ENCODE peak calls at places on chromosomes 3 and 15, in four cellular contexts. One of them, this sample, is unnamed.

GRCh38 chr3:50372349-50372748 is 13.0 kb upstream of the TMEM115 start:
- DNase-seq in K562: peak
- DNase-seq in H1: no peak
- DNase-seq in HepG2: no peak
- DNase-seq in this sample: no peak

GRCh38 chr3:4462641-4463040 is 4.4 kb downstream of the SUMF1 start:
- DNase-seq in K562: no peak
- DNase-seq in H1: no peak
- DNase-seq in HepG2: no peak
- DNase-seq in this sample: no peak

GRCh38 chr3:31505353-31506048 is 27.2 kb upstream of the STT3B start:
- DNase-seq in K562: no peak
- DNase-seq in H1: no peak
- DNase-seq in HepG2: no peak
- DNase-seq in this sample: no peak

GRCh38 chr3:58047806-58048205 is 39.6 kb downstream of the FLNB start:
- DNase-seq in K562: no peak
- DNase-seq in H1: no peak
- DNase-seq in HepG2: no peak
- DNase-seq in this sample: no peak

GRCh38 chr3:22439626-22440025 is 688.6 kb upstream of the ZNF385D start:
- DNase-seq in K562: no peak
- DNase-seq in H1: no peak
- DNase-seq in HepG2: no peak
- DNase-seq in this sample: no peak

GRCh38 chr3:99532246-99532645 is 106.1 kb upstream of the COL8A1 start:
- DNase-seq in K562: peak
- DNase-seq in H1: peak
- DNase-seq in HepG2: peak
- DNase-seq in this sample: peak

GRCh38 chr15:80599359-80599758 is 95.8 kb upstream of the ABHD17C start:
- DNase-seq in K562: no peak
- DNase-seq in H1: no peak
- DNase-seq in HepG2: no peak
- DNase-seq in this sample: no peak

GRCh38 chr3:116038968-116039950 is 406.0 kb downstream of the LSAMP start:
- DNase-seq in K562: peak
- DNase-seq in H1: no peak
- DNase-seq in HepG2: no peak
- DNase-seq in this sample: no peak

GRCh38 chr3:102444101-102444500 is 9.3 kb downstream of the ZPLD1 start:
- DNase-seq in K562: no peak
- DNase-seq in H1: no peak
- DNase-seq in HepG2: no peak
- DNase-seq in this sample: no peak

GRCh38 chr3:74651885-74652284 is 37.4 kb upstream of the CNTN3 start:
- DNase-seq in K562: no peak
- DNase-seq in H1: no peak
- DNase-seq in HepG2: no peak
- DNase-seq in this sample: no peak

GRCh38 chr3:144770813-144771400 is 799.3 kb downstream of the DIPK2A start:
- DNase-seq in K562: no peak
- DNase-seq in H1: no peak
- DNase-seq in HepG2: peak
- DNase-seq in this sample: no peak

GRCh38 chr3:139887431-139887830 is 47.6 kb upstream of the CLSTN2 start:
- DNase-seq in K562: no peak
- DNase-seq in H1: no peak
- DNase-seq in HepG2: no peak
- DNase-seq in this sample: no peak

GRCh38 chr15:67149859-67150824 is 84.7 kb downstream of the SMAD3 start:
- DNase-seq in K562: peak
- DNase-seq in H1: no peak
- DNase-seq in HepG2: peak
- DNase-seq in this sample: peak

GRCh38 chr3:70110066-70110465 is 110.5 kb downstream of the SAMMSON start:
- DNase-seq in K562: no peak
- DNase-seq in H1: no peak
- DNase-seq in HepG2: no peak
- DNase-seq in this sample: no peak

GRCh38 chr15:65326109-65326508 is 21.6 kb downstream of the RNU5B-1 start:
- DNase-seq in K562: no peak
- DNase-seq in H1: no peak
- DNase-seq in HepG2: no peak
- DNase-seq in this sample: no peak

GRCh38 chr15:74545061-74545460 is 4.0 kb downstream of the ARID3B start:
- DNase-seq in K562: no peak
- DNase-seq in H1: no peak
- DNase-seq in HepG2: no peak
- DNase-seq in this sample: no peak

GRCh38 chr3:73621388-73621787 is 3.4 kb downstream of the PDZRN3 start:
- DNase-seq in K562: no peak
- DNase-seq in H1: no peak
- DNase-seq in HepG2: no peak
- DNase-seq in this sample: no peak

GRCh38 chr3:59758672-59759071 is 708.8 kb upstream of the CFAP20DC start:
- DNase-seq in K562: no peak
- DNase-seq in H1: no peak
- DNase-seq in HepG2: no peak
- DNase-seq in this sample: no peak

GRCh38 chr15:28994142-28994829 is 108.5 kb downstream of the APBA2 start:
- DNase-seq in K562: no peak
- DNase-seq in H1: no peak
- DNase-seq in HepG2: no peak
- DNase-seq in this sample: no peak

GRCh38 chr3:113264741-113265140 is 53.4 kb downstream of the BOC start:
- DNase-seq in K562: no peak
- DNase-seq in H1: no peak
- DNase-seq in HepG2: no peak
- DNase-seq in this sample: no peak

GRCh38 chr15:98139337-98139736 is 178.8 kb downstream of the ARRDC4 start:
- DNase-seq in K562: no peak
- DNase-seq in H1: no peak
- DNase-seq in HepG2: no peak
- DNase-seq in this sample: no peak

GRCh38 chr15:81813215-81813614 is 232.6 kb downstream of the MEX3B start:
- DNase-seq in K562: peak
- DNase-seq in H1: no peak
- DNase-seq in HepG2: no peak
- DNase-seq in this sample: no peak

GRCh38 chr15:67067161-67067853 is 1.9 kb downstream of the SMAD3 start:
- DNase-seq in K562: no peak
- DNase-seq in H1: no peak
- DNase-seq in HepG2: no peak
- DNase-seq in this sample: no peak

GRCh38 chr3:169344465-169344864 is 319.0 kb downstream of the MECOM start:
- DNase-seq in K562: no peak
- DNase-seq in H1: no peak
- DNase-seq in HepG2: no peak
- DNase-seq in this sample: no peak

GRCh38 chr3:151085227-151085888 is at the start of gene MED12L:
- DNase-seq in K562: peak
- DNase-seq in H1: peak
- DNase-seq in HepG2: peak
- DNase-seq in this sample: peak

GRCh38 chr3:16667633-16668032 is 62.4 kb upstream of the DAZL start:
- DNase-seq in K562: no peak
- DNase-seq in H1: no peak
- DNase-seq in HepG2: no peak
- DNase-seq in this sample: no peak

GRCh38 chr3:136783708-136784191 is 31.6 kb upstream of the STAG1 start:
- DNase-seq in K562: no peak
- DNase-seq in H1: no peak
- DNase-seq in HepG2: no peak
- DNase-seq in this sample: peak

GRCh38 chr15:23049984-23050628 is 10.7 kb upstream of the TUBGCP5 start:
- DNase-seq in K562: no peak
- DNase-seq in H1: no peak
- DNase-seq in HepG2: no peak
- DNase-seq in this sample: no peak

GRCh38 chr3:69364354-69364753 is 21.5 kb downstream of the FRMD4B start:
- DNase-seq in K562: no peak
- DNase-seq in H1: no peak
- DNase-seq in HepG2: no peak
- DNase-seq in this sample: no peak

GRCh38 chr3:142097099-142097843 is 52.1 kb downstream of the TFDP2 start:
- DNase-seq in K562: no peak
- DNase-seq in H1: no peak
- DNase-seq in HepG2: no peak
- DNase-seq in this sample: no peak

GRCh38 chr3:104510091-104510860 is 856.4 kb upstream of the ALCAM start:
- DNase-seq in K562: no peak
- DNase-seq in H1: no peak
- DNase-seq in HepG2: no peak
- DNase-seq in this sample: no peak

GRCh38 chr15:76035593-76035992 is 23.4 kb upstream of the NRG4 start:
- DNase-seq in K562: no peak
- DNase-seq in H1: no peak
- DNase-seq in HepG2: no peak
- DNase-seq in this sample: no peak

GRCh38 chr3:136343873-136344281 is 93.7 kb downstream of the PCCB start:
- DNase-seq in K562: peak
- DNase-seq in H1: no peak
- DNase-seq in HepG2: peak
- DNase-seq in this sample: peak

DNA sequence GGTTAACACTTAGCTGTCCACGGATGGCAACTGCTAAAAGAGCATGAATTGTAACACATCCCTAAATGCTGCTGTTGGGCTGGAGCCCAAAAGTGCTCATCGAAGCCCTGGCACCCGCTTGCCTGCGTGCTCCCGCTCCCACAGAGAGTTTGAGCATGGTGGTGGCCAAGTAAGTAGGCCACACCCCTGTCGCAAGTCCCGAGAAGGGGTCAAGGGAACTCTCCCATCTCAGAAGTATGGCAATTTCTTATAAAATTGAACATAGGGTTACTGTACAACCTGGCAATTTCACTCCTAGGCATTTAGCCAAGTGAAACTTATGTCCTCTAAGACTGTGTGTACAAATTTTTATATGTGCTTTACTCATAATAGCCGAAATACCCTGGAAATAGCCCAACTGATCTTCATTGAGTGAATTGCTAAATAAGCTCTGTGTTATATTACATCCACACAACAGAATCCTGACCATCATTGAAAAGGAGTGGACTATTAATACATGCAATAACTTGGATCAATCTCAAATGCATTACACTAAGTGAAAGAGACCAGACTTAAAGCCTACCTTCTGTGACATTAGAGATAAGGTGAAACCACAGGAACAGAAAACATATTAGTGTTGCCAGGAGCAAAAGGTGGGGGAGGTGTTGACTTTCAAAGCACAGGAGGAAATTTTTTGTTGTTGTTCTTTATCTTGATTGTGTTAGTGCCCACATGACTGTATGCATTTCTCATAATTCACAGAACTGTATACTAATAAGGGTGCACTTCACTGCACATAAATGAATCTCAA is 1.5 kb upstream of the GCSAM start:
- DNase-seq in K562: no peak
- DNase-seq in H1: no peak
- DNase-seq in HepG2: no peak
- DNase-seq in this sample: no peak
- TF ChIP-seq RNF2 in K562: no peak
- TF ChIP-seq RNF2 in H1: no peak
- TF ChIP-seq RNF2 in HepG2: no peak
- TF ChIP-seq RNF2 in this sample: no peak

DNA sequence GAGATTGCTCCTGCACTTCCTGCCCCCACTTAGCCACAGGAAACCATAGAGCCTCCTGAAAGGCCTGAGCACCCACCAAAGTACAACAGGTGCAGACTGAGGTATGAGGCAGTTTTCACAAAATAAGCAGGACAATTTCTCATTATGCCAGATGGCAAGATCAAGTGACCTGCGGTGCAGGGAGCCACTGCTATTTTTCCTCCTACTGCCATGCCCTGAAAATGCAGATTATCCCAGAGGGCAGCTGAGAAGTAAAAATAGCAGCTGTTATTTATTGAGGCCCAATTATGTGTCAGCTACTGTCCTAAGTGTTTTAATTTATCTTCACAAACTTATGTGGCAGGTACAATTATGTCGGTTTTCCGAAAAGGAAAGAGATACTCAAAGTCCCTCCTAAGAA is 209.5 kb upstream of the ST8SIA2 start:
- DNase-seq in K562: no peak
- DNase-seq in H1: no peak
- DNase-seq in HepG2: no peak
- DNase-seq in this sample: no peak
- TF ChIP-seq RNF2 in K562: no peak
- TF ChIP-seq RNF2 in H1: no peak
- TF ChIP-seq RNF2 in HepG2: no peak
- TF ChIP-seq RNF2 in this sample: no peak

GRCh38 chr15:91879148-91879547 is 25.6 kb downstream of the SLCO3A1 start:
- DNase-seq in K562: no peak
- DNase-seq in H1: no peak
- DNase-seq in HepG2: no peak
- DNase-seq in this sample: no peak
- TF ChIP-seq RNF2 in K562: no peak
- TF ChIP-seq RNF2 in H1: no peak
- TF ChIP-seq RNF2 in HepG2: no peak
- TF ChIP-seq RNF2 in this sample: no peak

DNA sequence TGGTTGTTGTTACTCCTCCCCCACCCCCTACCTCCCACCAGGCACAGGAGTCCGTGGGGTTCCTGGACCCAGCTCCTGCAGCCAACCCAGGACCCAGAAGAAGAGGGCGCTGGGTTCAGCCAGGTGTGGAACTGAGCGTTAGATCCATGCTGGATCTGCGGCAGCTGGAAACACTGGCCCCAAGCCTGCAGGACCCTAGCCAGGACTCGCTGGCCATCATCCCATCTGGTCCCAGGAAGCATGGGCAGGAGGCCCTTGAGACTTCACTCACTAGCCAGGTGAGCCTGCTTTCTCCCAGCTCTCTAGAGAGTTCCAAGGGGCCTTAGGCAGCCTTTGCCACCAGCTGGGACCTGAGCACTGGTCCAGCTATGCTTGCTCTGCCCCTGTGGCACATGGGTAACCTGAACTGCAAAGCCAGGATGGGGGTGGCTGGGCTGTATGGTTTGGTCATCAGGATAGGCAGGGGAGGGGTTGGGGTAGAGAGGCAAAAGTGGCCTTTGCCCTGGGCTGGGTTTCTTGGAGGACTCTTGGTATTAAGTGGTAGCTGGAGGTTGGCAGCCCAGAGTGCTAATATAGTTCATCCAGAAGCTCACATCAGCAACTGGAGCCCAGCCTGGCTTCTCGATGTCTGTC is 7.0 kb upstream of the JMJD7 start:
- DNase-seq in K562: no peak
- DNase-seq in H1: no peak
- DNase-seq in HepG2: no peak
- DNase-seq in this sample: no peak
- TF ChIP-seq RNF2 in K562: no peak
- TF ChIP-seq RNF2 in H1: no peak
- TF ChIP-seq RNF2 in HepG2: no peak
- TF ChIP-seq RNF2 in this sample: no peak

This sample was measured in A549.